ENCODE peak calls at places on chromosomes 4 and X, in eight cellular contexts. V is left cardiac atrium; Q is globus pallidus; P is fibroblast of gingiva; D is activated T-helper 1 cell treated with anti-CD3 and anti-CD28 coated beads, Interleukin-2, amount 50 U/mL, for 16 hours; L is germinal center; U is effector memory CD4-positive, alpha-beta T cell; B is activated CD4-positive, alpha-beta T cell treated with anti-CD3 and anti-CD28 coated beads for 1 hour. A is an unnamed sample.

GRCh38 chr4:161486454-161486853 is 677.3 kb downstream of the FSTL5 start:
- DNase-seq in B (no peak), Q (no peak), L (no peak), D (no peak), V (no peak), U (no peak), P (no peak), A (no peak)

GRCh38 chrX:110002300-110003166 is at the start of gene TMEM164:
- DNase-seq in D (peak; percentile 55), Q (peak; percentile 75), P (peak; percentile 84), L (peak; percentile 70), V (peak; percentile 85), B (peak; percentile 68), U (peak; percentile 62), A (peak; percentile 74)

GRCh38 chr4:148749403-148749802 is 307.2 kb upstream of the NR3C2 start:
- DNase-seq in L (no peak), V (no peak), P (no peak), U (no peak), D (no peak), B (no peak), Q (no peak), A (peak; percentile 90)

GRCh38 chrX:20066968-20067708 is 49.6 kb downstream of the MAP7D2 start:
- DNase-seq in U (no peak), V (no peak), P (peak; percentile 35), Q (no peak), D (no peak), B (no peak), L (peak; percentile 30), A (peak; percentile 70)

GRCh38 chr4:153513596-153513995 is 47.4 kb downstream of the TMEM131L start:
- DNase-seq in P (peak; percentile 21), V (no peak), U (no peak), D (no peak), Q (no peak), B (no peak), L (no peak), A (no peak)

GRCh38 chrX:24658421-24658820 is 11.3 kb upstream of the PCYT1B start:
- DNase-seq in Q (no peak), V (no peak), B (no peak), D (no peak), U (no peak), P (no peak), L (no peak), A (no peak)

GRCh38 chr4:161714928-161715327 is 448.9 kb downstream of the FSTL5 start:
- DNase-seq in L (no peak), B (no peak), V (no peak), Q (no peak), D (no peak), U (no peak), P (no peak), A (no peak)

GRCh38 chr4:140158234-140159030 is 4.4 kb upstream of the MAML3 start:
- DNase-seq in L (no peak), Q (no peak), P (peak; percentile 68), V (no peak), U (no peak), B (no peak), D (no peak), A (no peak)

GRCh38 chrX:129622757-129623301 is 31.9 kb downstream of the APLN start:
- DNase-seq in V (no peak), P (no peak), Q (no peak), B (no peak), D (no peak), L (no peak), U (no peak), A (peak; percentile 65)

GRCh38 chr4:89301003-89301402 is 6.6 kb downstream of the GPRIN3 start:
- DNase-seq in Q (no peak), V (no peak), D (no peak), U (no peak), B (no peak), L (no peak), P (peak; percentile 39), A (no peak)

GRCh38 chr4:48779095-48779997 is 733 bp downstream of the FRYL start:
- DNase-seq in V (peak; percentile 72), D (peak; percentile 35), L (peak; percentile 78), Q (peak; percentile 63), P (peak; percentile 63), U (peak; percentile 61), B (peak; percentile 59), A (peak; percentile 65)

A was measured in epithelial cell of esophagus.